ENCODE peak calls at places on chromosome 13, in seven cellular contexts. C is IMR-90, V is body of pancreas, G is Peyer's patch, Q is lower leg skin, I is tibial nerve, X is uterus. J is an unnamed sample.

GRCh38 chr13:73556902-73557301 is 498.1 kb downstream of the KLF5 start:
- DNase-seq in C (no peak), V (no peak), G (no peak), Q (no peak), I (no peak), X (no peak), J (no peak)

GRCh38 chr13:88189724-88190123 is 518.6 kb downstream of the SLITRK5 start:
- DNase-seq in C (no peak), V (no peak), G (no peak), Q (no peak), I (no peak), X (no peak), J (no peak)

GRCh38 chr13:67043901-67044300 is 186.2 kb downstream of the PCDH9 start:
- DNase-seq in C (peak), V (no peak), G (no peak), Q (no peak), I (no peak), X (no peak), J (no peak)

GRCh38 chr13:88411696-88412095 is 740.5 kb downstream of the SLITRK5 start:
- DNase-seq in C (no peak), V (no peak), G (no peak), Q (no peak), I (no peak), X (no peak), J (no peak)

GRCh38 chr13:36819811-36820140 is 754 bp downstream of the RFXAP start:
- DNase-seq in C (peak), V (no peak), G (no peak), Q (no peak), I (no peak), X (no peak), J (peak)

GRCh38 chr13:51841732-51842131 is 3.2 kb downstream of the TMEM272 start:
- DNase-seq in C (no peak), V (no peak), G (no peak), Q (no peak), I (no peak), X (no peak), J (no peak)

GRCh38 chr13:113119822-113120189 is 2.8 kb upstream of the F10 start:
- DNase-seq in C (no peak), V (no peak), G (no peak), Q (no peak), I (no peak), X (no peak), J (no peak)

GRCh38 chr13:46934749-46935148 is 37.9 kb upstream of the HTR2A start:
- DNase-seq in C (no peak), V (no peak), G (no peak), Q (no peak), I (no peak), X (no peak), J (no peak)

GRCh38 chr13:21625366-21625765 is 21.4 kb upstream of the MICU2 start:
- DNase-seq in C (peak), V (no peak), G (no peak), Q (no peak), I (no peak), X (no peak), J (no peak)

GRCh38 chr13:48265217-48265815 is 32.3 kb downstream of the ITM2B start:
- DNase-seq in C (no peak), V (no peak), G (no peak), Q (no peak), I (peak), X (no peak), J (no peak)

GRCh38 chr13:85825454-85825853 is 26.2 kb upstream of the SLITRK6 start:
- DNase-seq in C (peak), V (no peak), G (no peak), Q (no peak), I (no peak), X (no peak), J (no peak)

DNA sequence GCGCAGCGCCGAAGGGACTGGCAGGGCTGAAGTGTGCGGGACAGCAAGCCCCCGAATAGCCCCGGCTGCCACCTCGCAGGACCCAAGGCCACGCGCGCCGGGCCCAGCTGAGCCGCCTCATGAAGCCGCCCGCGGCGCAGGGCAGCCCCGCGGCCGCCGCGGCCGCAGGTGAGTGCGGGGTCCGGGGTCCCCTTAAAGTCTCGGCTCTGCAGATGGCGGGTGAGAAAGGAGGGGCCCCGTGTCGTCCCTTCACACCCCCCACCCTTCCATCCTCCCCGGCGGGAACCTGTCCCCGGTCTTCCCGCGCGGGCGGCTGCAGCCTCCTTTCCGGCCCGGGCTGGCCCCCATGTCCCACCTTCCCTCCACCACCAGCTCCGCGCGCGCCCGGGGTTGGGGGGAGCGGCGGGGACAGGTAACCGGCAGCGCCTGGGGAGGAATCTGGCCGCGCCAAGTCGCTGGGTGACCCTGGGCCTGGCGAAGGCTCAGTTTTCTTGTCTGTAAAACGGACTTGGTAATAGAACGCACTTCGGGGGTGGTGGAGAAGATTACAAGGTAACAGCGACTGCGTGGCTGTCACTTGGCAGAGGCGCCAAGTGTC is 338 bp downstream of the RGCC start:
- DNase-seq in C (no peak), V (no peak), G (no peak), Q (no peak), I (no peak), X (no peak), J (peak)
- TF ChIP-seq POLR2A in C (peak), V (no peak), G (no peak), Q (no peak), I (no peak), X (no peak), J (no peak)

GRCh38 chr13:45340422-45341033 is 455 bp downstream of the TPT1 start:
- DNase-seq in C (peak), V (peak), G (peak), Q (peak), I (peak), X (peak), J (peak)
- TF ChIP-seq POLR2A in C (peak), V (peak), G (no peak), Q (no peak), I (no peak), X (peak), J (no peak)

GRCh38 chr13:98822238-98822606 is 69.8 kb upstream of the SLC15A1 start:
- DNase-seq in C (peak), V (no peak), G (no peak), Q (no peak), I (no peak), X (no peak), J (no peak)

GRCh38 chr13:98821372-98822237 is 69.1 kb upstream of the SLC15A1 start:
- DNase-seq in C (no peak), V (no peak), G (no peak), Q (peak), I (peak), X (peak), J (no peak)

GRCh38 chr13:98816406-98816805 is 63.9 kb upstream of the SLC15A1 start:
- DNase-seq in C (no peak), V (no peak), G (no peak), Q (no peak), I (no peak), X (no peak), J (no peak)

GRCh38 chr13:98820744-98821371 is 68.4 kb upstream of the SLC15A1 start:
- DNase-seq in C (no peak), V (no peak), G (no peak), Q (no peak), I (no peak), X (no peak), J (no peak)

GRCh38 chr13:98819382-98819781 is 66.9 kb upstream of the SLC15A1 start:
- DNase-seq in C (no peak), V (no peak), G (no peak), Q (no peak), I (no peak), X (no peak), J (no peak)
- TF ChIP-seq POLR2A in C (no peak), V (no peak), G (no peak), Q (no peak), I (no peak), X (no peak), J (no peak)

DNA sequence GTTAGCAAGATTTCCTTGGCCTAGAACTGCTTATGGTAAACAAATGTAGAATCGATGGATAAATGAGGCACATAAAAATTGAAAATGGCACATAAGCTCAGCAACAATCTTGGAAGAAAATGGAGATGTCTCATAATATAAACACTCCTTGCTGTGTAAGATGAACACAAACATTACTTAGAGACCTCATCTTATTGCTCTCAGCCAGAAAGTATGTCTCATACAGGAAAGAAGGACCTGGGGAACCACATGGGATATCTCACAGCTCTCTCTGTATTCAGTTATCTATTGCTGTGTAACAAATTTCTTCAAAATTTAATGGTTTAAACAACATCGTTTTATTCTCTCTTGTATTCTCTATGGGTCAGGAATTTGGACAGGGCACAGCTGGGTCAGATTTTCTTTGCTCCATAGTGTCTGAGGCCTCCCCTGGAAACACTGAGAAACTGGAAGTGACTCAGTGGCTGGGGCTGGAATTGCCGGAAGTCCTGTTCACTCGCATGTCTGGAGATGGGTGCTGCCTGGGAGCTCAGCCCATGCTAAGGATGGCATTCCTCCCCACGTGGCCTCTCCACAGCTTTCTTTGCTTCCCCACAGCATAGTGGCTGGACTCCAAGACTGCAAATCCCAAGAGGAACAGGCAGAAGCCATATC is 105.1 kb downstream of the NUFIP1 start:
- DNase-seq in C (peak), V (no peak), G (no peak), Q (no peak), I (no peak), X (no peak), J (no peak)
- TF ChIP-seq POLR2A in C (no peak), V (no peak), G (no peak), Q (no peak), I (no peak), X (no peak), J (no peak)

GRCh38 chr13:32961724-32962123 is 54.5 kb upstream of the KL start:
- DNase-seq in C (no peak), V (no peak), G (no peak), Q (no peak), I (no peak), X (no peak), J (no peak)

GRCh38 chr13:32956595-32956933 is 59.7 kb upstream of the KL start:
- DNase-seq in C (no peak), V (no peak), G (no peak), Q (no peak), I (no peak), X (no peak), J (no peak)

GRCh38 chr13:32951580-32951979 is 64.6 kb upstream of the KL start:
- DNase-seq in C (no peak), V (no peak), G (no peak), Q (no peak), I (no peak), X (no peak), J (no peak)

DNA sequence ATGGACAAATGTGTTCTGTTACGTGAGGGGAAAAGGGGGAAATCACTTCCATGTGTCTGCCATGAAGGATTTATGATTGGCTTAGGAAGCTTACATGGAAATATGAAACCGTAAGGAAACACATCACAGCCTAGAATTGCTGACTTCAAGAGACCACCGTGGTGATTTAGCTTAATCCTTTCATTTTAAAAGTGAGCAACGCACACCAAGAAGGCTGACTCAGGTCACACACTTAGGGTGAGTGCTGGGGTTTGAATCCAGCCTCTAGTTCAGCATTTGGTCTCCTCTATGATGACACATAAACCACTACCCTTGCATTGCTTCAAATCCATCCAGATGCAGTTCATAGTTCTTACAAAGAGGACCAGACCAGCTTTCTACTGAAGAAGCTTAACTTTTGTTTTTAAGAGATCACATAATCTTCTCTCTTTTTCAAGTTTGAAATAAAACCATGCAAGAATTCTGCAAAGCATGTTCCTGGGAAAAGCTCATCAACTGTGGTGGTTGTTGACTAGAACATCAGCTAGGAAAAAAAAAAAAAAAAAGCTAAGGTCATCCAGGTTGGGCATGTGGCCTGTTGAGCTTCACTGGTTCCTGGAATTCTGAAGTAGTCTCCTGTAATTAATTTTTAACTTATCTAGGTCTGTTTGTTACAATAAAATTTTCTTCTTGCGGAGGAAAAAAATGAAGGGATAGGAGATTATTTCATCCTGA is 60.2 kb upstream of the KL start:
- DNase-seq in C (no peak), V (no peak), G (no peak), Q (no peak), I (no peak), X (no peak), J (no peak)
- TF ChIP-seq POLR2A in C (no peak), V (no peak), G (no peak), Q (no peak), I (no peak), X (no peak), J (no peak)